ENCODE peak calls at places on chromosome 2, in nine cellular contexts. T is left ventricle myocardium inferior; R is Peyer's patch; K is CD8-positive, alpha-beta T cell; U is prostate gland; A is right cardiac atrium; C is stomach; P is aorta; G is heart right ventricle. I is an unnamed sample.

GRCh38 chr2:150538582-150539236 is 51.2 kb upstream of the RND3 start:
- DNase-seq in T (no peak), R (no peak), K (no peak), U (no peak), A (no peak), C (no peak), P (no peak), G (no peak), I (no peak)

GRCh38 chr2:157182834-157183396 is 74.6 kb upstream of the GALNT5 start:
- DNase-seq in T (no peak), R (no peak), K (no peak), U (no peak), A (no peak), C (no peak), P (no peak), G (no peak), I (no peak)

GRCh38 chr2:67048314-67048713 is 348.8 kb upstream of the ETAA1 start:
- DNase-seq in T (no peak), R (no peak), K (no peak), U (no peak), A (no peak), C (no peak), P (no peak), G (no peak), I (no peak)

GRCh38 chr2:107376910-107377309 is 449.8 kb upstream of the RGPD4 start:
- DNase-seq in T (no peak), R (no peak), K (no peak), U (no peak), A (peak; percentile 28), C (no peak), P (no peak), G (peak; percentile 14), I (no peak)

GRCh38 chr2:11539317-11540147 is 5.7 kb downstream of the GREB1 start:
- DNase-seq in T (no peak), R (no peak), K (no peak), U (peak; percentile 94), A (no peak), C (peak; percentile 85), P (no peak), G (no peak), I (no peak)

GRCh38 chr2:72887836-72888437 is 729 bp downstream of the SPR start:
- DNase-seq in T (peak; percentile 87), R (peak; percentile 89), K (peak; percentile 64), U (peak; percentile 87), A (peak; percentile 96), C (peak; percentile 93), P (peak; percentile 93), G (peak; percentile 92), I (peak; percentile 86)

GRCh38 chr2:112048887-112049286 is 6.2 kb upstream of the TMEM87B start:
- DNase-seq in T (no peak), R (no peak), K (no peak), U (peak; percentile 53), A (no peak), C (no peak), P (no peak), G (peak; percentile 58), I (no peak)

GRCh38 chr2:147844691-147845607 is at the start of gene ACVR2A:
- DNase-seq in T (no peak), R (peak; percentile 71), K (peak; percentile 62), U (peak; percentile 46), A (peak; percentile 61), C (peak; percentile 51), P (peak; percentile 52), G (peak; percentile 13), I (peak; percentile 82)

GRCh38 chr2:241126771-241127202 is 22.5 kb downstream of the PASK start:
- DNase-seq in T (no peak), R (peak; percentile 43), K (no peak), U (no peak), A (no peak), C (no peak), P (no peak), G (no peak), I (no peak)

GRCh38 chr2:16613475-16613874 is 52.2 kb downstream of the CYRIA start:
- DNase-seq in T (no peak), R (no peak), K (no peak), U (no peak), A (no peak), C (no peak), P (no peak), G (no peak), I (no peak)

GRCh38 chr2:199465988-199466703 is 8.4 kb upstream of the SATB2 start:
- DNase-seq in T (no peak), R (no peak), K (no peak), U (no peak), A (no peak), C (no peak), P (no peak), G (no peak), I (no peak)

GRCh38 chr2:225041871-225042799 is at the start of gene DOCK10:
- DNase-seq in T (no peak), R (peak; percentile 59), K (peak; percentile 69), U (no peak), A (peak; percentile 65), C (peak; percentile 40), P (peak; percentile 66), G (peak; percentile 23), I (peak; percentile 88)

GRCh38 chr2:147433822-147434221 is 411.0 kb upstream of the ACVR2A start:
- DNase-seq in T (no peak), R (no peak), K (no peak), U (no peak), A (no peak), C (peak; percentile 54), P (no peak), G (no peak), I (no peak)

GRCh38 chr2:190469770-190470169 is 61.6 kb downstream of the MFSD6 start:
- DNase-seq in T (no peak), R (no peak), K (no peak), U (peak; percentile 69), A (no peak), C (no peak), P (no peak), G (peak; percentile 82), I (no peak)

GRCh38 chr2:161239416-161240109 is 68.7 kb upstream of the PSMD14 start:
- DNase-seq in T (peak; percentile 16), R (no peak), K (no peak), U (no peak), A (peak; percentile 35), C (no peak), P (peak; percentile 46), G (no peak), I (peak; percentile 71)

GRCh38 chr2:182634386-182634785 is 81.7 kb upstream of the DNAJC10 start:
- DNase-seq in T (no peak), R (no peak), K (no peak), U (no peak), A (no peak), C (no peak), P (no peak), G (no peak), I (no peak)

GRCh38 chr2:102139851-102140250 is 2.7 kb upstream of the IL1R1 start:
- DNase-seq in T (no peak), R (no peak), K (no peak), U (no peak), A (no peak), C (no peak), P (no peak), G (no peak), I (no peak)

GRCh38 chr2:102141915-102142828 is at the start of gene IL1R1:
- DNase-seq in T (peak; percentile 85), R (peak; percentile 79), K (no peak), U (peak; percentile 62), A (peak; percentile 95), C (peak; percentile 84), P (peak; percentile 92), G (peak; percentile 80), I (peak; percentile 92)

GRCh38 chr2:102142829-102143449 is 393 bp downstream of the IL1R1 start:
- DNase-seq in T (no peak), R (no peak), K (no peak), U (no peak), A (no peak), C (no peak), P (no peak), G (peak; percentile 27), I (no peak)

GRCh38 chr2:102140367-102140766 is 2.2 kb upstream of the IL1R1 start:
- DNase-seq in T (no peak), R (no peak), K (no peak), U (no peak), A (no peak), C (no peak), P (no peak), G (no peak), I (no peak)

GRCh38 chr2:102141011-102141914 is 1.3 kb upstream of the IL1R1 start:
- DNase-seq in T (no peak), R (no peak), K (no peak), U (no peak), A (peak; percentile 65), C (no peak), P (no peak), G (peak; percentile 27), I (no peak)
- H3K4me3 ChIP-seq in T (peak overlapping the region; percentile 78), R (no peak overlapping the region), K (no peak overlapping the region), U (peak overlapping the region; percentile 67), A (peak overlapping the region; percentile 49), C (peak overlapping the region; percentile 68), P (no peak overlapping the region), G (peak overlapping the region; percentile 84), I (peak overlapping the region; percentile 33)

DNA sequence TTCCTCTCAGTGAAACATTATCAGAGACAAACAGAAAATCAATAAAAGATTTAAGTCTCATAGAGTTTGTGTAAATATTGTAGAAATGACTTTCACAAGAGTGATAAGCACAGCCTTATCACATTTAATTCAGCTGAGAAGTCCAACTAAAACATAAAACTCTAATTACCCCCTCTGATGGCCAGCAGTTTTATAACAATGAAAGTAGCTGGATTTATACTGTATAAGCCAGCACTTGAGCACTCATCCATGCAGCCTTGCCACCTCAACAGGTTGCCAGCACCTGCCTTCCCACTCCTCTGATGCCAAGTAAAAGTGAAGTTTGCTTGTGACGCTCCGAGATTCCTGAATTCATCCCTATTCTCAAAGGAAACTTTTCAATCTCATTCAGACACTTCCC is 103.0 kb upstream of the STK39 start:
- DNase-seq in T (no peak), R (no peak), K (no peak), U (no peak), A (no peak), C (peak; percentile 43), P (no peak), G (no peak), I (no peak)
- H3K4me1 ChIP-seq in T (peaks cover 6% of the 10 kb centered on the region), R (peaks cover 13% of the 10 kb centered on the region), K (peaks cover 12% of the 10 kb centered on the region), U (no peaks in the 10 kb centered on the region), A (no peaks in the 10 kb centered on the region), C (peaks cover 23% of the 10 kb centered on the region), P (no peaks in the 10 kb centered on the region), G (no peaks in the 10 kb centered on the region), I (peaks cover 20% of the 10 kb centered on the region)

DNA sequence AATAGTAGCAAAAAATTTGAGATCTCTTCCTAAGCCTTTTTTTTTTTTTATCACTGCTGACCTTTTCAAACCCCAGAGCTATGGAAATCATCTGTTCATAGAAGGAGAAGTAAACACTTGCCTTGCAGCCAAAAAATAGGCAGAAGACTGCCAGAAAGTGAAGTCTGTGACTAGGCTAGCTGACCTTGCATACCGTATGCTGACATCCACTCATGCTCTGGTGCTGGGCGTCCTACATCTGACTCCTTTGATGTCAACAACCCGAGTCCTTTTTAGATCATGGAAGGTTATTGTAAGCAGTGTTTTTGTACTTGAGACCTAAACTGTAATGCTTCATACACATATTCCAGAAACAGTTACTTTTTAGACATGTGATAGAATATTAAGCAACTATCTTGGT is 154.3 kb upstream of the RASGRP3 start:
- DNase-seq in T (no peak), R (no peak), K (no peak), U (no peak), A (no peak), C (no peak), P (peak; percentile 59), G (peak; percentile 40), I (no peak)
- H3K4me3 ChIP-seq in T (no peak overlapping the region), R (no peak overlapping the region), K (no peak overlapping the region), U (no peak overlapping the region), A (no peak overlapping the region), C (no peak overlapping the region), P (no peak overlapping the region), G (no peak overlapping the region), I (no peak overlapping the region)

GRCh38 chr2:134408791-134409190 is 154.9 kb downstream of the MGAT5 start:
- DNase-seq in T (no peak), R (no peak), K (no peak), U (no peak), A (no peak), C (no peak), P (no peak), G (no peak), I (no peak)
- H3K4me1 ChIP-seq in T (peaks cover 72% of the 10 kb centered on the region), R (peaks cover 44% of the 10 kb centered on the region), K (peaks cover 6% of the 10 kb centered on the region), U (no peaks in the 10 kb centered on the region), A (peaks cover 11% of the 10 kb centered on the region), C (peaks cover 26% of the 10 kb centered on the region), P (no peaks in the 10 kb centered on the region), G (peaks cover 34% of the 10 kb centered on the region), I (peaks cover 26% of the 10 kb centered on the region)

I was measured in spleen.